ENCODE peak calls at places on chromosomes 7 and 10, in four cellular contexts. J, F, T and B are unnamed samples. For H3K4me1, the result is how much of the 10 kb centered on the place peaks cover.

GRCh38 chr10:123143162-123143824 is 4.6 kb upstream of the HMX2 start:
- DNase-seq in J (no peak), F (no peak), T (no peak), B (no peak)

GRCh38 chr7:128387663-128388485 is 21.9 kb downstream of the IMPDH1 start:
- DNase-seq in F (peak), T (peak), J (peak), B (peak)

GRCh38 chr10:103659674-103660363 is 166.3 kb downstream of the NEURL1 start:
- DNase-seq in J (peak), F (peak), T (peak), B (peak)

GRCh38 chr7:80181411-80181810 is 46.8 kb downstream of the GNAI1 start:
- DNase-seq in T (no peak), F (no peak), J (no peak), B (no peak)

GRCh38 chr10:103845983-103846382 is 9.4 kb downstream of the SH3PXD2A start:
- DNase-seq in T (no peak), F (peak), J (peak), B (peak)

GRCh38 chr7:127803626-127804025 is 151.6 kb downstream of the SND1 start:
- DNase-seq in J (no peak), T (no peak), F (no peak), B (peak)

GRCh38 chr7:114048386-114049235 is 129.8 kb upstream of the PPP1R3A start:
- DNase-seq in F (no peak), T (no peak), J (no peak), B (peak)

GRCh38 chr7:80216996-80217842 is 82.6 kb downstream of the GNAI1 start:
- DNase-seq in T (no peak), F (no peak), J (no peak), B (no peak)

GRCh38 chr10:110432814-110433565 is 64.7 kb upstream of the DUSP5 start:
- DNase-seq in F (no peak), J (no peak), T (peak), B (no peak)

GRCh38 chr10:11163990-11164805 is 146.5 kb downstream of the CELF2 start:
- DNase-seq in F (no peak), J (no peak), T (no peak), B (no peak)
- H3K4me3 ChIP-seq in F (peak), J (peak), T (peak), B (peak)

DNA sequence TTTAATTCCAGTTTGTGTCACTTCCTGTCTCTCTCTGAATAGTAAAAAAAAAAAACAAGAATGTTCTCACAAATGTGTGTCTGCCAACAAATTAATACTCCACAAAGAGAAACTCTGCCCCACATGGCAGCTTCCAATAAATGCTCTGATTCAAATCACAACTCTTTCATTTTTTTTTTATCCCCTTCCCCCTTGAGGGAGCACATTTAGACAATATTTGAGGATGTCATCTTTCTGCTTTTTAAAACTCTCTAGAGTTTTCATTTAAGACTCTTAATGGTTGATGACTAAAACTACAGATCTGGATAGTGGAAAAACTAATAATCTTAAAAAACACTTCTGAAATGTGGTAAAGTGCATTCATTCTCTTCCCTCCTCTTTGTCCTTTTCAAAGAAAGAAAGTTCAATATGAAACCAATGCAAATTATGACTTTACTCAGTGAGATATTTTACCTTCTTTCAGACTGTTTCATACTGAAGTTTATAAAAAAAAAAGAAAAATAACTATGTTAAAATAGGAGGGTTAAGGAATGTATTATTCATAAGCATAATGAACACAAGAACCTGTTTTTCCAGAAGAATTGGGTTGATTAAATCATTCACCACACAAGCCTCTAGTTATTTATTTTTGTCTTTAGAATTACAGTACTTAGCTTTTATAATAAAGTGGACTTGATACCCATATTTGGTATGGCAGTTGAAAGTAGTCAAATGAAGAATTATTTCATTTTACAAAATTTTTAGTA is 42.4 kb downstream of the ARID5B start:
- DNase-seq in T (no peak), F (no peak), J (no peak), B (no peak)
- H3K4me1 ChIP-seq in T (half or more), F (under half), J (under half), B (under half)

GRCh38 chr10:17454181-17454800 is at the start of gene ST8SIA6:
- DNase-seq in F (no peak), T (peak), J (no peak), B (peak)

GRCh38 chr10:17453035-17453376 is 1.4 kb downstream of the ST8SIA6 start:
- DNase-seq in F (no peak), T (no peak), J (no peak), B (no peak)

GRCh38 chr10:17453377-17454091 is 861 bp downstream of the ST8SIA6 start:
- DNase-seq in T (peak), J (no peak), F (peak), B (peak)

GRCh38 chr10:17456032-17456548 is 1.7 kb upstream of the ST8SIA6 start:
- DNase-seq in F (no peak), J (no peak), T (no peak), B (no peak)

DNA sequence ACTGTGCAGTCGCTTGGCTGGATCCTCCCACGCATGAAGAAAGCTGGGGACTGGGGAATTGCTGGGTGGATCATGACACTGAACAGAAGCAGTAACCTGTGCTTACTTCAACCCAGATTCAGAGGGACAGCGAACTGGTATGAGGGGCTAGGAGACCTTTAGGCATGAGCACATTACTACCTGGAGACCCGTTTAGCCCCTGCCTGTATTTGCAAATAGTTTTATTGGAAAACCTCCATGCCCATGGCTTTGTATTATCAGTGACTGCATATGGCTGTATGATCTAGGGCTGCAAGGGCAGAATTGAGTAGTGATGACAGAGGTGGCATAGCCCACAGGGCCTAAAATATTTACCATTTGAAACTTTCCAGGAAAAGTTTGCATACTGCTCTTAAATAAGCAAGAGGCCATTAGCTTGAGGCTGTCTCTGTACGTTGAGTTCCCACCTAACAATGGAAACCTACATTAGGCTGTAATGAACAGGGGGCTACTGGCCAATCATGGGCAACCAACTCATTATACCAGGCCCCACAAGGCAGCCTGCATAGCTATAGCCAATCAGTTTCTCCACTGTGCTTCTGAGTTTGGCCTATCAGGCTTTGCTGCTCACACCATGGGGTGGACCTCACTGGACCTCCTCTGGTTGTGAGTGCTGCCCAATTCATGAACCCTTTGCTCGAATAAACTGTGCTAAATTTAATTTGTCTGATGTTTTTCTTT is 566 bp upstream of the ST8SIA6 start:
- DNase-seq in J (no peak), T (no peak), F (no peak), B (no peak)
- H3K4me3 ChIP-seq in J (peak), T (peak), F (peak), B (peak)

GRCh38 chr10:69809318-69809717 is 7.6 kb downstream of the COL13A1 start:
- DNase-seq in T (no peak), F (no peak), J (no peak), B (no peak)

GRCh38 chr10:69810097-69810496 is 8.4 kb downstream of the COL13A1 start:
- DNase-seq in F (no peak), J (no peak), T (no peak), B (no peak)

GRCh38 chr10:69806266-69806665 is 4.6 kb downstream of the COL13A1 start:
- DNase-seq in T (no peak), J (no peak), F (no peak), B (no peak)

GRCh38 chr10:69807122-69807521 is 5.4 kb downstream of the COL13A1 start:
- DNase-seq in J (no peak), F (no peak), T (no peak), B (no peak)

GRCh38 chr10:69807696-69808095 is 6.0 kb downstream of the COL13A1 start:
- DNase-seq in J (no peak), F (no peak), T (no peak), B (no peak)
- H3K4me1 ChIP-seq in J (under half), F (under half), T (under half), B (under half)

DNA sequence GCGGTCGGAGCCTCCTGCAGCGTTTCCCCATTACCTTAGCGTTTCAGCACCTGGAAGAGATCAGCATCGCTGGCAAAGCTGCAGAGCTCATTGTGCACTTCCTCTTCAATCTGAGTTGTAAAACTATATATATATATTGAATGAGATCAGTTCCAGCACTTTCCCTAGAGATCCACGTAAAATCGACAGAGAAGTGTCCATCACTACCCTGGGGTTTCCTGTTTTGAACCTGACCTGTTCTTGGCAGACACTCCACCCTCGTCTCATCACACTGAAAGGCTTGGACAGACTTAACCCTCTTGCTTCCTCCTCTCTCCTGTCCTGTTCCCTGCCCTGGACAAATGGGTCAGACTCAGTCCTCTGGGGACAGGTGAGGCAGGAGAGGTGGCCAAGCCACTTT is 83.6 kb upstream of the KDM7A start:
- DNase-seq in J (no peak), T (no peak), F (no peak), B (peak)
- H3K4me3 ChIP-seq in J (no peak), T (no peak), F (no peak), B (no peak)

GRCh38 chr10:29540016-29540415 is 94.8 kb downstream of the SVIL start:
- DNase-seq in F (no peak), T (no peak), J (peak), B (no peak)

GRCh38 chr10:29539398-29539797 is 95.4 kb downstream of the SVIL start:
- DNase-seq in T (no peak), J (peak), F (no peak), B (no peak)

GRCh38 chr10:29535012-29535777 is 99.6 kb downstream of the SVIL start:
- DNase-seq in J (peak), F (no peak), T (no peak), B (peak)

GRCh38 chr10:29535778-29536459 is 98.9 kb downstream of the SVIL start:
- DNase-seq in T (no peak), J (peak), F (no peak), B (no peak)

DNA sequence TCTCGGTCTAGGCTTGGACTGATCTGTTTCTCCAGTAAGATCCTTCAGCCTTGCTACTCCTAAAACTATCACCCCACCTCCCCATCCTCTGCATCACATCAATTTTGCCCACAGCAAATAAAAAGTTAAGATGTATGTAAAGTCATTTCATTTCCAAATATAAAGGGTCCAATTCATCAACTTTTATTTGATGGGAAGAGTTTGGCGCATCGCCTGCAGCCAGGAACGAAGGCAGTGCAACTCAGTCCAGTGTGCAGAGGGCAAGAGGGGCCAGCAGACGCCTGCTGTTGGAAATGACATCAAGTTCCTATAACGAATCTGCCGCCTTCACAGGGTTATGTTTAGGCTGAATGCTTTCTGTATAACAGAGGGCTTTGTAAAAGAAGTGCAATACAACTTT is 97.0 kb downstream of the SVIL start:
- DNase-seq in T (no peak), J (no peak), F (no peak), B (no peak)
- H3K4me1 ChIP-seq in T (under half), J (half or more), F (under half), B (under half)

GRCh38 chr10:64170791-64171190 is 649.6 kb downstream of the REEP3 start:
- DNase-seq in J (no peak), T (no peak), F (no peak), B (no peak)

GRCh38 chr10:64174666-64175265 is 653.6 kb downstream of the REEP3 start:
- DNase-seq in J (no peak), F (no peak), T (no peak), B (no peak)

GRCh38 chr10:64173826-64174225 is 652.6 kb downstream of the REEP3 start:
- DNase-seq in J (no peak), T (no peak), F (no peak), B (no peak)

DNA sequence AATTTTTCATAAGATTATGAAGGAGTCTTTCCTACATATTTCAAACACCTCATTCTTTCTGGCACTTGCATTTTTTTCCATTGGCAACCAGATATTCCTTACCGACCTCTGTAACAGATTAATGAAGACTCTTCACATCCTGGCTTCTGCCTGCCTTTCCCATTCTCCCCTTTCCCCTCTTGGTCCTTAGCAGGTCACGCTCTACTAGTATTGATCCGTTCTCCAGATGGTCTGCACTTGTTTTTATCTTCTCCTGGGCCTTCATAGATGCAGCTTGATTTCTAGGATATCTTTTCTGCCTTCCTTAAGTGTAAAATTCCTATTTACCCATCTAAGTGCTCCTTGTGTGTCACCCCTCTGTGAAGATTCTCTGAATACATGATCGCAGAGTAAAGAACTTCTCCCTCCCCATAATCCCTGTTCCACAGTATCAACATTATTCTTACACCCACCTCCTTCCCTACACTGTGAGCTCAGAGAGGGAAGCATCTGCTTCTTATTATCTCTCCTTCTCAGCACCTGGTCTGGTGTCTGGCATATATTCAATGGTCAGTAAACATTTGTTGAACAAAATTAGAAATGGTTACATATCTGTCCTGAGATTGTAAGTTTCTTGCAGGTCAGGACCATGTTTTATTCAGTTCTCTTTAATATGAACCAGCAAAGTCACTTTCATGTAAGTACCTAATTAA is 654.2 kb downstream of the REEP3 start:
- DNase-seq in T (no peak), J (no peak), F (no peak), B (no peak)
- H3K4me3 ChIP-seq in T (no peak), J (no peak), F (no peak), B (no peak)

GRCh38 chr10:50648089-50648934 is 24.6 kb upstream of the SGMS1 start:
- DNase-seq in J (no peak), T (no peak), F (no peak), B (peak)
- H3K4me1 ChIP-seq in J (under half), T (under half), F (under half), B (under half)